ENCODE peak calls at places on chromosomes 7 and 10, in seven cellular contexts. One of them, this sample, is unnamed.

GRCh38 chr10:11870461-11870780 is 47.3 kb downstream of the PROSER2 start:
- DNase-seq in NCI-H2029 treated with DMSO at 0.1 percent for 48 hours: no peak
- DNase-seq in GF-D8: no peak
- DNase-seq in Ammon's horn: no peak
- DNase-seq in HepG2: no peak
- DNase-seq in caudate nucleus: no peak
- DNase-seq in gastrocnemius medialis: no peak
- DNase-seq in this sample: no peak

GRCh38 chr7:137957887-137958286 is 44.0 kb downstream of the CREB3L2 start:
- DNase-seq in NCI-H2029 treated with DMSO at 0.1 percent for 48 hours: no peak
- DNase-seq in GF-D8: no peak
- DNase-seq in Ammon's horn: no peak
- DNase-seq in HepG2: no peak
- DNase-seq in caudate nucleus: no peak
- DNase-seq in gastrocnemius medialis: peak
- DNase-seq in this sample: no peak

GRCh38 chr10:82850166-82850565 is 975.2 kb downstream of the NRG3 start:
- DNase-seq in NCI-H2029 treated with DMSO at 0.1 percent for 48 hours: no peak
- DNase-seq in GF-D8: no peak
- DNase-seq in Ammon's horn: peak
- DNase-seq in HepG2: no peak
- DNase-seq in caudate nucleus: no peak
- DNase-seq in gastrocnemius medialis: no peak
- DNase-seq in this sample: no peak

GRCh38 chr7:99272476-99273045 is at the start of gene MYH16:
- DNase-seq in NCI-H2029 treated with DMSO at 0.1 percent for 48 hours: no peak
- DNase-seq in GF-D8: no peak
- DNase-seq in Ammon's horn: no peak
- DNase-seq in HepG2: no peak
- DNase-seq in caudate nucleus: no peak
- DNase-seq in gastrocnemius medialis: no peak
- DNase-seq in this sample: no peak

GRCh38 chr7:159148430-159149395 is 4.0 kb upstream of the VIPR2 start:
- DNase-seq in NCI-H2029 treated with DMSO at 0.1 percent for 48 hours: no peak
- DNase-seq in GF-D8: no peak
- DNase-seq in Ammon's horn: no peak
- DNase-seq in HepG2: no peak
- DNase-seq in caudate nucleus: no peak
- DNase-seq in gastrocnemius medialis: no peak
- DNase-seq in this sample: no peak

GRCh38 chr10:89894051-89894450 is 192.7 kb downstream of the KIF20B start:
- DNase-seq in NCI-H2029 treated with DMSO at 0.1 percent for 48 hours: no peak
- DNase-seq in GF-D8: no peak
- DNase-seq in Ammon's horn: no peak
- DNase-seq in HepG2: no peak
- DNase-seq in caudate nucleus: no peak
- DNase-seq in gastrocnemius medialis: no peak
- DNase-seq in this sample: no peak

GRCh38 chr7:97317575-97317974 is 200.1 kb downstream of the SDHAF3 start:
- DNase-seq in NCI-H2029 treated with DMSO at 0.1 percent for 48 hours: no peak
- DNase-seq in GF-D8: no peak
- DNase-seq in Ammon's horn: peak
- DNase-seq in HepG2: no peak
- DNase-seq in caudate nucleus: no peak
- DNase-seq in gastrocnemius medialis: no peak
- DNase-seq in this sample: no peak

GRCh38 chr10:129405389-129405788 is 61.7 kb upstream of the MGMT start:
- DNase-seq in NCI-H2029 treated with DMSO at 0.1 percent for 48 hours: no peak
- DNase-seq in GF-D8: no peak
- DNase-seq in Ammon's horn: no peak
- DNase-seq in HepG2: no peak
- DNase-seq in caudate nucleus: no peak
- DNase-seq in gastrocnemius medialis: no peak
- DNase-seq in this sample: no peak

GRCh38 chr10:69866246-69866687 is 64.6 kb downstream of the COL13A1 start:
- DNase-seq in NCI-H2029 treated with DMSO at 0.1 percent for 48 hours: no peak
- DNase-seq in GF-D8: no peak
- DNase-seq in Ammon's horn: no peak
- DNase-seq in HepG2: no peak
- DNase-seq in caudate nucleus: no peak
- DNase-seq in gastrocnemius medialis: no peak
- DNase-seq in this sample: no peak

GRCh38 chr10:21048086-21048485 is 151.0 kb upstream of the NEBL start:
- DNase-seq in NCI-H2029 treated with DMSO at 0.1 percent for 48 hours: no peak
- DNase-seq in GF-D8: no peak
- DNase-seq in Ammon's horn: no peak
- DNase-seq in HepG2: no peak
- DNase-seq in caudate nucleus: no peak
- DNase-seq in gastrocnemius medialis: no peak
- DNase-seq in this sample: no peak

GRCh38 chr10:52346394-52347326 is 32.6 kb downstream of the DKK1 start:
- DNase-seq in NCI-H2029 treated with DMSO at 0.1 percent for 48 hours: no peak
- DNase-seq in GF-D8: no peak
- DNase-seq in Ammon's horn: no peak
- DNase-seq in HepG2: no peak
- DNase-seq in caudate nucleus: no peak
- DNase-seq in gastrocnemius medialis: no peak
- DNase-seq in this sample: no peak

GRCh38 chr7:2510909-2511768 is 8.4 kb upstream of the LFNG start:
- DNase-seq in NCI-H2029 treated with DMSO at 0.1 percent for 48 hours: no peak
- DNase-seq in GF-D8: peak
- DNase-seq in Ammon's horn: no peak
- DNase-seq in HepG2: peak
- DNase-seq in caudate nucleus: no peak
- DNase-seq in gastrocnemius medialis: no peak
- DNase-seq in this sample: peak

GRCh38 chr7:45698527-45699309 is 124.5 kb downstream of the ADCY1 start:
- DNase-seq in NCI-H2029 treated with DMSO at 0.1 percent for 48 hours: no peak
- DNase-seq in GF-D8: no peak
- DNase-seq in Ammon's horn: no peak
- DNase-seq in HepG2: no peak
- DNase-seq in caudate nucleus: no peak
- DNase-seq in gastrocnemius medialis: no peak
- DNase-seq in this sample: no peak

GRCh38 chr7:151623766-151624165 is 104.1 kb upstream of the RHEB start:
- DNase-seq in NCI-H2029 treated with DMSO at 0.1 percent for 48 hours: no peak
- DNase-seq in GF-D8: no peak
- DNase-seq in Ammon's horn: no peak
- DNase-seq in HepG2: no peak
- DNase-seq in caudate nucleus: no peak
- DNase-seq in gastrocnemius medialis: no peak
- DNase-seq in this sample: no peak

GRCh38 chr10:69318997-69319727 is 40.9 kb downstream of the HK1 start:
- DNase-seq in NCI-H2029 treated with DMSO at 0.1 percent for 48 hours: no peak
- DNase-seq in GF-D8: peak
- DNase-seq in Ammon's horn: no peak
- DNase-seq in HepG2: no peak
- DNase-seq in caudate nucleus: no peak
- DNase-seq in gastrocnemius medialis: peak
- DNase-seq in this sample: peak

This sample was measured in T-helper 9 cell.